ENCODE peak calls at places on chromosomes 13 and 19, in four cellular contexts. E is glutamatergic neuron, S is right lobe of liver, I is Caco-2. P is an unnamed sample.
A peak's percentile ranks its signal among the peaks of the same experiment; 100 is the strongest.

GRCh38 chr13:94999871-95000270 is 287.5 kb upstream of the SOX21 start:
- DNase-seq in E (no peak), S (no peak), I (no peak), P (no peak)

GRCh38 chr13:112097770-112098169 is 30.8 kb downstream of the SOX1 start:
- DNase-seq in S (no peak), E (no peak), I (no peak), P (no peak)

GRCh38 chr19:47188507-47189033 is 42.4 kb downstream of the BBC3 start:
- DNase-seq in E (no peak), S (no peak), I (no peak), P (peak; percentile 27)

GRCh38 chr19:30367421-30367820 is 4.8 kb upstream of the ZNF536 start:
- DNase-seq in E (no peak), S (no peak), I (no peak), P (no peak)

GRCh38 chr19:10044390-10044789 is 31.1 kb downstream of the RDH8 start:
- DNase-seq in S (no peak), I (no peak), E (no peak), P (no peak)

GRCh38 chr19:41521860-41522555 is 54.0 kb upstream of the CEACAM21 start:
- DNase-seq in S (peak; percentile 60), I (no peak), E (peak; percentile 55), P (no peak)

GRCh38 chr13:49615844-49616687 is 12.2 kb upstream of the ARL11 start:
- DNase-seq in I (no peak), S (no peak), E (no peak), P (no peak)

GRCh38 chr13:45231722-45232121 is 30.9 kb upstream of the KCTD4 start:
- DNase-seq in S (no peak), I (no peak), E (no peak), P (no peak)

GRCh38 chr13:62643007-62643483 is 1227.4 kb upstream of the PCDH20 start:
- DNase-seq in E (no peak), S (no peak), I (no peak), P (no peak)

GRCh38 chr19:1811472-1811894 is 593 bp downstream of the ATP8B3 start:
- DNase-seq in E (peak; percentile 21), I (no peak), S (peak; percentile 68), P (peak; percentile 67)

GRCh38 chr19:38470788-38471480 is 37.4 kb downstream of the RYR1 start:
- DNase-seq in E (no peak), I (no peak), S (no peak), P (no peak)

GRCh38 chr19:10848208-10848843 is at the start of gene C19orf38:
- DNase-seq in E (no peak), S (no peak), I (no peak), P (no peak)

GRCh38 chr13:40251343-40252032 is 415.0 kb downstream of the FOXO1 start:
- DNase-seq in S (no peak), I (no peak), E (no peak), P (no peak)

GRCh38 chr13:109355129-109355528 is 431.3 kb downstream of the IRS2 start:
- DNase-seq in S (no peak), E (no peak), I (no peak), P (no peak)

GRCh38 chr19:51097166-51097736 is 11.0 kb downstream of the CTU1 start:
- DNase-seq in S (peak; percentile 73), I (peak; percentile 70), E (peak; percentile 81), P (peak; percentile 62)

GRCh38 chr19:11422163-11423068 is 3.3 kb upstream of the RGL3 start:
- DNase-seq in I (peak; percentile 55), S (peak; percentile 84), E (peak; percentile 64), P (peak; percentile 90)

GRCh38 chr13:105035092-105035491 is 1500.4 kb downstream of the EFNB2 start:
- DNase-seq in I (no peak), E (no peak), S (no peak), P (no peak)

GRCh38 chr19:45152504-45153338 is 8.1 kb downstream of the NKPD1 start:
- DNase-seq in I (peak; percentile 84), S (no peak), E (peak; percentile 69), P (peak; percentile 48)

GRCh38 chr13:98044301-98044700 is 90.8 kb downstream of the IPO5 start:
- DNase-seq in I (no peak), S (no peak), E (no peak), P (no peak)

GRCh38 chr13:48580185-48580803 is 47.4 kb upstream of the RCBTB2 start:
- DNase-seq in S (no peak), I (peak; percentile 57), E (peak; percentile 74), P (peak; percentile 90)

GRCh38 chr13:29524176-29524575 is 71.3 kb downstream of the SLC7A1 start:
- DNase-seq in E (no peak), S (no peak), I (no peak), P (no peak)

GRCh38 chr13:29521336-29521735 is 74.2 kb downstream of the SLC7A1 start:
- DNase-seq in S (no peak), I (no peak), E (no peak), P (no peak)

GRCh38 chr13:29524641-29525040 is 70.8 kb downstream of the SLC7A1 start:
- DNase-seq in S (no peak), E (no peak), I (no peak), P (no peak)

GRCh38 chr13:29522044-29522685 is 73.3 kb downstream of the SLC7A1 start:
- DNase-seq in E (no peak), S (no peak), I (no peak), P (no peak)

GRCh38 chr13:29523199-29523931 is 72.1 kb downstream of the SLC7A1 start:
- DNase-seq in E (no peak), I (no peak), S (no peak), P (no peak)
- TF ChIP-seq CTCF in E (no peak), I (no peak), S (no peak), P (no peak)

GRCh38 chr13:106374631-106375030 is 160.8 kb downstream of the EFNB2 start:
- DNase-seq in I (no peak), S (no peak), E (no peak), P (no peak)

GRCh38 chr13:106377341-106377740 is 158.1 kb downstream of the EFNB2 start:
- DNase-seq in E (no peak), I (no peak), S (no peak), P (no peak)

GRCh38 chr13:106378263-106378662 is 157.2 kb downstream of the EFNB2 start:
- DNase-seq in S (no peak), E (no peak), I (no peak), P (no peak)

GRCh38 chr13:106375085-106375484 is 160.4 kb downstream of the EFNB2 start:
- DNase-seq in S (no peak), I (no peak), E (no peak), P (no peak)

DNA sequence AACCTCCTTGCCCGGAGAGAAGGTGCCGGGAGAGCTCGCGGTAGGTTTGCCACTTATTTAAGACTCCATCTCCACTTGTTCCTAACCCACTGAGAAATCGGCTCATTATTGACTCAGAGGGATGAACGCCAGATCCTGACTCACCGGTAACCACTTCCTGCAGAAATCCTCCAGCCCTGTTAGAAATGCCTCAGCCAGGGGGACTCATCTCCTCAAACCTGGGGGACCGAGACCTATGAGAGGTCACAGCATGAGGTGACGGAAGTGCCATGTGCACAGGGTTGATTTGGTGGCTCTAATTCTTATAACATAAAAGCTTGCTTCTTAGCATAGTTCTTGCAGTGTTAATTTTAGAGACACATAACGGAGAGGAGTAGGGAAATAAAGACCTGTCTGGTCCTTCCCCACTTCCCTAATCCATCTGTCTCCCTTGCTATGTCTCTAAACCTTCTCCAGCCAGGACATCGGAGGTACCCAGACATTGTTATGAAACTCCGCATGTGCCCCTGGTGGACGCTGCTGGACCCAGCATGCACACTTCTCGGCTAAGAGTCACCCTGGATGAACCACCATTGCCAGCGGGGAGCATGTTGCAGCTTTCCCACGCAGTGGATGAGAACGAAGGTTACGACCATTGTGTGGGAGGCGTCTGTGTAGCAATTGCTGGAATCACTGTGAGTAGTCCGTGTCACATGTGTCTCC is 158.9 kb downstream of the EFNB2 start:
- DNase-seq in S (no peak), E (no peak), I (no peak), P (no peak)
- TF ChIP-seq CTCF in S (no peak), E (peak; percentile 23), I (peak; percentile 7), P (no peak)

GRCh38 chr19:49222011-49222410 is 64.4 kb downstream of the TRPM4 start:
- DNase-seq in E (no peak), I (no peak), S (peak; percentile 3), P (no peak)

GRCh38 chr19:49222528-49222927 is 64.9 kb downstream of the TRPM4 start:
- DNase-seq in I (no peak), S (peak; percentile 4), E (no peak), P (no peak)

GRCh38 chr19:49229416-49229815 is 71.8 kb downstream of the TRPM4 start:
- DNase-seq in E (no peak), I (no peak), S (peak; percentile 17), P (no peak)

GRCh38 chr19:49223472-49223871 is 65.9 kb downstream of the TRPM4 start:
- DNase-seq in E (no peak), I (no peak), S (peak; percentile 42), P (no peak)

DNA sequence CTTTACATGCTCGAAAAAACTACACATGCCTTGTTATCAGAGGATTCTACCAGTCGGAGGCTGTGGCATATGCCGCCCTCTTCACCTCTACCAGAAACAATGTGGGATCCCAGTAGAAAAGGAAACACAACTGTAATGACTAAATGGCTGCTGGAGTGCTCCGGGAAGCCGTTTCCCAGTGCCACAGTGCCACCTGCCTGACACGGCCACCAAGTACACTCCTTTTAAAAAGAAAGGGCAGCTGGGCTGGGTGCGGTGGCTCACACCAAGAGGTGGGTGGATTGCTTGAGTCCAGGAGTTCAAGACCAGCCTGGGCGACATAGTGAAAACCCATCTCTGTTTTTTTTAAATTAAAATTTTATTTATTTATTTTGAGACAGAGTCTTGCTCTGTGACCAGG is 67.3 kb downstream of the TRPM4 start:
- DNase-seq in S (peak; percentile 61), E (peak; percentile 76), I (peak; percentile 71), P (peak; percentile 68)
- TF ChIP-seq CTCF in S (peak; percentile 54), E (no peak), I (peak; percentile 49), P (peak; percentile 41)

GRCh38 chr19:18074192-18074591 is 12.5 kb downstream of the IL12RB1 start:
- DNase-seq in E (no peak), S (no peak), I (no peak), P (no peak)
- TF ChIP-seq CTCF in E (no peak), S (no peak), I (peak; percentile 45), P (no peak)

DNA sequence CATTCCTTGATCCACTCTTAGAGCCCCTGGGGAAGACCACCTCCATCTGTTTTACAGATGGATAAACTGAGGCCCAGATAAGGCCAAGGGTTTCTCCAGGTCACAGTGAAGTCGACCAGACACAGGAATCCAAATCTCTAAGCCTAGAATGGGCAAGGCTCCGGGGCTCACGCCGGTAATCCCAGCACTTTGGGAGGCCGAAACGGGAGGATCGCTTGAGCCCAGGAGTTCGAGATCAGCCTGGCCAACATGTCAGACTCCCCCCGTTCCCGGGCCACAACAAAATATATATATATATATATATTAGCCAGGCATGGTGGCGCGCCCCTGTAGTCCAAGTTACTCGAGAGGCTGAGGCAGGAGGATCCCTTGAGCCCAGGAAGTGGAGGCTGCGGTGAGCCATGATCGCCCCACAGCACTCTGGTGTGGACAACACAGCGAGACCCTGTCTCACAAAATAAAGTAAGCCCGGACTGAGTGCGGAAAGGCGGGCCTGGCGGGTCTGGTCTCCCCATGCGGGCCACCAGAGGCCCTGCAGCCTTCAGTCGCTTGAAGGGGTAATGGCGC is 615 bp upstream of the RPL13A start:
- DNase-seq in E (no peak), S (no peak), I (no peak), P (no peak)
- TF ChIP-seq CTCF in E (no peak), S (no peak), I (no peak), P (no peak)

P was measured in colonic mucosa.